ENCODE peak calls at places on chromosomes 5 and 9, in six cellular contexts. L is H1, Y is K562, J is SK-N-SH, Q is HepG2, U is GM12878. S is an unnamed sample.
A peak's percentile ranks its signal among the peaks of the same experiment; 100 is the strongest.

GRCh38 chr9:3827175-3827574 is 301.4 kb upstream of the RFX3 start:
- DNase-seq in L (no peak), Y (no peak), J (no peak), Q (no peak), U (no peak), S (no peak)

GRCh38 chr5:17069995-17070405 is 133.9 kb upstream of the MYO10 start:
- DNase-seq in L (no peak), Y (no peak), J (no peak), Q (no peak), U (no peak), S (no peak)

GRCh38 chr5:61202213-61202612 is 39.9 kb upstream of the SMIM15 start:
- DNase-seq in L (no peak), Y (no peak), J (no peak), Q (no peak), U (peak; percentile 32), S (no peak)

GRCh38 chr5:174708466-174709207 is 15.7 kb upstream of the MSX2 start:
- DNase-seq in L (no peak), Y (no peak), J (no peak), Q (no peak), U (no peak), S (no peak)

GRCh38 chr5:80140496-80140895 is 105.3 kb downstream of the THBS4 start:
- DNase-seq in L (no peak), Y (no peak), J (no peak), Q (no peak), U (no peak), S (no peak)

GRCh38 chr9:130426883-130427282 is 17.9 kb upstream of the ASS1 start:
- DNase-seq in L (no peak), Y (no peak), J (no peak), Q (no peak), U (no peak), S (peak; percentile 48)

GRCh38 chr5:1743061-1743768 is 56.4 kb downstream of the MRPL36 start:
- DNase-seq in L (peak; percentile 14), Y (no peak), J (no peak), Q (no peak), U (no peak), S (no peak)

GRCh38 chr9:129111762-129112151 is 542 bp downstream of the PTPA start:
- DNase-seq in L (no peak), Y (peak; percentile 56), J (peak; percentile 69), Q (peak; percentile 25), U (no peak), S (peak; percentile 36)

GRCh38 chr9:116355153-116355827 is 201.7 kb downstream of the PAPPA start:
- DNase-seq in L (no peak), Y (no peak), J (no peak), Q (peak; percentile 46), U (no peak), S (no peak)

GRCh38 chr9:32218100-32218767 is 166.2 kb upstream of the ACO1 start:
- DNase-seq in L (no peak), Y (no peak), J (no peak), Q (no peak), U (peak; percentile 50), S (no peak)

GRCh38 chr9:110257097-110257955 is 1.0 kb upstream of the TXN start:
- DNase-seq in L (no peak), Y (no peak), J (no peak), Q (peak; percentile 27), U (no peak), S (no peak)

GRCh38 chr5:16863380-16864007 is 72.6 kb downstream of the MYO10 start:
- DNase-seq in L (no peak), Y (no peak), J (no peak), Q (no peak), U (no peak), S (no peak)

GRCh38 chr9:96417610-96418073 is 528 bp downstream of the ZNF367 start:
- DNase-seq in L (no peak), Y (no peak), J (peak; percentile 53), Q (no peak), U (no peak), S (no peak)
- TF ChIP-seq CHD2 in L (no peak), Y (no peak), J (no peak), Q (no peak), U (no peak), S (no peak)

GRCh38 chr5:27241564-27242257 is 203.3 kb upstream of the CDH9 start:
- DNase-seq in L (no peak), Y (no peak), J (no peak), Q (no peak), U (no peak), S (peak; percentile 59)
- H3K4me2 ChIP-seq in L (no peak overlapping the region), Y (no peak overlapping the region), J (peak overlapping the region; percentile 39), Q (no peak overlapping the region), U (no peak overlapping the region), S (peak overlapping the region; percentile 51)

GRCh38 chr5:72452515-72453259 is 54.5 kb downstream of the ZNF366 start:
- DNase-seq in L (no peak), Y (no peak), J (no peak), Q (no peak), U (no peak), S (peak; percentile 79)
- TF ChIP-seq EP300 in L (no peak), Y (no peak), J (no peak), Q (no peak), U (no peak), S (no peak)

GRCh38 chr5:158388018-158388417 is 529.1 kb upstream of the CLINT1 start:
- DNase-seq in L (no peak), Y (no peak), J (peak; percentile 50), Q (no peak), U (no peak), S (no peak)

GRCh38 chr5:158392753-158393152 is 533.8 kb upstream of the CLINT1 start:
- DNase-seq in L (no peak), Y (no peak), J (no peak), Q (no peak), U (no peak), S (no peak)

GRCh38 chr5:158393457-158393856 is 534.5 kb upstream of the CLINT1 start:
- DNase-seq in L (no peak), Y (no peak), J (no peak), Q (no peak), U (no peak), S (no peak)

GRCh38 chr5:158389786-158390185 is 530.8 kb upstream of the CLINT1 start:
- DNase-seq in L (no peak), Y (no peak), J (no peak), Q (no peak), U (no peak), S (no peak)

GRCh38 chr5:158390556-158390955 is 531.6 kb upstream of the CLINT1 start:
- DNase-seq in L (no peak), Y (no peak), J (no peak), Q (no peak), U (no peak), S (no peak)
- TF ChIP-seq CHD2 in L (no peak), Y (no peak), J (no peak), Q (no peak), U (no peak), S (no peak)

GRCh38 chr9:89418112-89418872 is 79.6 kb downstream of the SEMA4D start:
- DNase-seq in L (no peak), Y (no peak), J (no peak), Q (no peak), U (no peak), S (no peak)

GRCh38 chr9:89419978-89420394 is 77.9 kb downstream of the SEMA4D start:
- DNase-seq in L (no peak), Y (no peak), J (no peak), Q (no peak), U (no peak), S (no peak)

GRCh38 chr9:89421595-89421994 is 76.3 kb downstream of the SEMA4D start:
- DNase-seq in L (no peak), Y (no peak), J (no peak), Q (no peak), U (no peak), S (no peak)

GRCh38 chr9:89420397-89420796 is 77.5 kb downstream of the SEMA4D start:
- DNase-seq in L (no peak), Y (no peak), J (no peak), Q (no peak), U (no peak), S (no peak)

DNA sequence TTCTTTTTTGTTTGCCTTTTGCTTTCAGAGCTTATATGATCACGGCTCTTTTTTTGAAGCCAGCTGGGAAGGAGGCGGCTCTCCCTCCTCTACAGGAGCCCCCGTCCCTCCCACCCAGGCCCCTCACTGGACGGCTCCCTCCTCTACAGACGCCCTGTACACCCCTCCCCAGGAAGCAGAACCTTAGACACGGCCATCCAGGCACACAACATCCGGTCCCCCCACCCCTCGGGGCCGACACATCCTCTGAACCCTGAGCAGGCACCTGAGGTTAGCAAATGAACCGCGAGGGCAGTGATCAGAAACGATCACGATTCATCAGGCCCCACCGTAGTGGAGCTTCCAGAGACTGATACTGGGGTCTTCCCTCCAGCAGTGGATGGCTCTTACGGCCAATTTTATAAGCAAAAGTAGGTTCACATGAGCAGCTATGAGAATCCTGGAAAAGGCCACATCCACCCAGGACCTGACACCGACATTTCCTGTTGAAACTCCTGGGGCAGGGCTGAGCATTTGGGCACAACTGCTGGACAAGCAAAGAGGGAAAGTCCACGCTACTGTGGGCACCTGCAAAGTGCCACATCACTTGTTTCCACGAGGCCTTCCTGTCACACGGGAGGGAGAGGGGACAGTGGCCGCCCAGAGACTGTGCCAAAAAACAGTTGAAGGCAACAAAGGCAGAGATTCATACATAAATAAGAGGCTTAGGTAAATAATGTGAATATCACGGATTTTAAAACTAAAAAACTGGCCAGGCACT is 78.9 kb downstream of the SEMA4D start:
- DNase-seq in L (no peak), Y (no peak), J (no peak), Q (no peak), U (no peak), S (no peak)
- H3K4me2 ChIP-seq in L (no peak overlapping the region), Y (no peak overlapping the region), J (no peak overlapping the region), Q (no peak overlapping the region), U (peak overlapping the region; percentile 98), S (no peak overlapping the region)

GRCh38 chr9:134159566-134160245 is 4.7 kb downstream of the RNU6ATAC start:
- DNase-seq in L (no peak), Y (no peak), J (no peak), Q (no peak), U (no peak), S (no peak)

GRCh38 chr9:134156564-134157377 is 7.6 kb downstream of the RNU6ATAC start:
- DNase-seq in L (no peak), Y (no peak), J (no peak), Q (no peak), U (no peak), S (no peak)

GRCh38 chr9:134157378-134157885 is 6.9 kb downstream of the RNU6ATAC start:
- DNase-seq in L (no peak), Y (no peak), J (no peak), Q (no peak), U (no peak), S (no peak)

GRCh38 chr9:134158753-134159392 is 5.5 kb downstream of the RNU6ATAC start:
- DNase-seq in L (no peak), Y (no peak), J (no peak), Q (no peak), U (no peak), S (no peak)

GRCh38 chr9:134158242-134158641 is 6.1 kb downstream of the RNU6ATAC start:
- DNase-seq in L (no peak), Y (no peak), J (no peak), Q (no peak), U (no peak), S (no peak)
- TF ChIP-seq EP300 in L (no peak), Y (no peak), J (no peak), Q (no peak), U (no peak), S (no peak)